ENCODE peak calls at places on chromosomes 3 and 15, in seven cellular contexts. J, P, L, Z, I, Q and E are unnamed samples.

GRCh38 chr15:48579945-48580671 is 65.4 kb downstream of the FBN1 start:
- DNase-seq in J (peak), P (no peak), L (no peak), Z (no peak), I (no peak), Q (no peak), E (peak)

GRCh38 chr15:62880278-62880677 is 162.3 kb upstream of the TPM1 start:
- DNase-seq in J (peak), P (no peak), L (no peak), Z (no peak), I (no peak), Q (no peak), E (peak)

GRCh38 chr3:51984269-51984647 is 923 bp downstream of the ACY1 start:
- DNase-seq in J (no peak), P (no peak), L (no peak), Z (no peak), I (no peak), Q (no peak), E (no peak)

GRCh38 chr3:45223889-45224730 is 2.0 kb downstream of the TMEM158 start:
- DNase-seq in J (peak), P (no peak), L (no peak), Z (peak), I (no peak), Q (no peak), E (no peak)

GRCh38 chr15:27057904-27058645 is 87.1 kb downstream of the GABRG3 start:
- DNase-seq in J (no peak), P (peak), L (no peak), Z (no peak), I (no peak), Q (no peak), E (no peak)

GRCh38 chr3:129936757-129937156 is 37.8 kb upstream of the TRH start:
- DNase-seq in J (peak), P (peak), L (peak), Z (peak), I (no peak), Q (no peak), E (no peak)

GRCh38 chr3:48614044-48614443 is 4.6 kb upstream of the UQCRC1 start:
- DNase-seq in J (peak), P (no peak), L (no peak), Z (peak), I (no peak), Q (no peak), E (no peak)

GRCh38 chr3:63961891-63962290 is 49.7 kb upstream of the SCAANT1 start:
- DNase-seq in J (peak), P (peak), L (no peak), Z (peak), I (no peak), Q (no peak), E (peak)

GRCh38 chr15:41926184-41927056 is 32.6 kb upstream of the SPTBN5 start:
- DNase-seq in J (no peak), P (no peak), L (no peak), Z (no peak), I (no peak), Q (no peak), E (no peak)

GRCh38 chr3:79947469-79947868 is 179.7 kb upstream of the ROBO1 start:
- DNase-seq in J (no peak), P (no peak), L (no peak), Z (no peak), I (no peak), Q (no peak), E (no peak)

GRCh38 chr15:101242160-101242998 is 9.5 kb downstream of the CHSY1 start:
- DNase-seq in J (peak), P (no peak), L (no peak), Z (peak), I (no peak), Q (peak), E (no peak)

GRCh38 chr15:68230157-68231100 is 901 bp upstream of the CLN6 start:
- DNase-seq in J (peak), P (no peak), L (no peak), Z (peak), I (peak), Q (peak), E (no peak)

GRCh38 chr15:31005660-31006059 is 14.2 kb upstream of the MTMR10 start:
- DNase-seq in J (no peak), P (no peak), L (no peak), Z (peak), I (no peak), Q (peak), E (no peak)

GRCh38 chr15:82805994-82806406 is at the start of gene FSD2:
- DNase-seq in J (no peak), P (no peak), L (no peak), Z (peak), I (no peak), Q (peak), E (peak)

GRCh38 chr3:180311242-180311641 is 274.5 kb upstream of the PEX5L start:
- DNase-seq in J (no peak), P (no peak), L (no peak), Z (no peak), I (no peak), Q (no peak), E (no peak)

GRCh38 chr3:53109190-53109589 is 21.0 kb downstream of the RFT1 start:
- DNase-seq in J (peak), P (no peak), L (no peak), Z (no peak), I (no peak), Q (no peak), E (no peak)

GRCh38 chr3:3177861-3178497 is 1.5 kb downstream of the CRBN start:
- DNase-seq in J (peak), P (no peak), L (no peak), Z (peak), I (no peak), Q (no peak), E (peak)

GRCh38 chr3:57017481-57017880 is 43.0 kb upstream of the SPATA12 start:
- DNase-seq in J (no peak), P (peak), L (no peak), Z (peak), I (no peak), Q (no peak), E (no peak)

GRCh38 chr15:74955796-74956647 is 550 bp downstream of the RPP25 start:
- DNase-seq in J (peak), P (peak), L (peak), Z (peak), I (peak), Q (no peak), E (peak)

GRCh38 chr3:170941551-170941950 is 33.1 kb upstream of the EIF5A2 start:
- DNase-seq in J (no peak), P (no peak), L (no peak), Z (no peak), I (no peak), Q (no peak), E (no peak)

GRCh38 chr3:27533718-27534578 is 49.8 kb upstream of the SLC4A7 start:
- DNase-seq in J (peak), P (peak), L (peak), Z (peak), I (peak), Q (peak), E (no peak)

GRCh38 chr3:123660900-123661299 is 76.0 kb upstream of the HACD2 start:
- DNase-seq in J (peak), P (no peak), L (peak), Z (no peak), I (peak), Q (no peak), E (no peak)

GRCh38 chr3:79517766-79518413 is 249.9 kb downstream of the ROBO1 start:
- DNase-seq in J (peak), P (peak), L (no peak), Z (peak), I (no peak), Q (no peak), E (peak)

GRCh38 chr15:26352406-26352805 is 420.5 kb downstream of the GABRB3 start:
- DNase-seq in J (no peak), P (no peak), L (no peak), Z (no peak), I (no peak), Q (no peak), E (no peak)

GRCh38 chr15:57319226-57319918 is 56.9 kb upstream of the CGNL1 start:
- DNase-seq in J (no peak), P (no peak), L (no peak), Z (no peak), I (no peak), Q (no peak), E (no peak)

GRCh38 chr3:166191406-166191805 is 354.2 kb upstream of the BCHE start:
- DNase-seq in J (no peak), P (no peak), L (no peak), Z (no peak), I (no peak), Q (no peak), E (no peak)

GRCh38 chr15:99209326-99209725 is 40.1 kb downstream of the TTC23 start:
- DNase-seq in J (no peak), P (no peak), L (no peak), Z (no peak), I (no peak), Q (no peak), E (no peak)

GRCh38 chr15:43492673-43493601 is at the start of gene TP53BP1:
- DNase-seq in J (peak), P (peak), L (peak), Z (peak), I (peak), Q (peak), E (peak)
- TF ChIP-seq POLR2A in J (peak), P (peak), L (peak), Z (peak), I (peak), Q (peak), E (peak)

GRCh38 chr3:183390844-183391243 is 37.6 kb downstream of the MCF2L2 start:
- DNase-seq in J (no peak), P (no peak), L (no peak), Z (no peak), I (no peak), Q (no peak), E (no peak)
- TF ChIP-seq POLR2A in J (no peak), P (no peak), L (no peak), Z (no peak), I (no peak), Q (no peak), E (no peak)

DNA sequence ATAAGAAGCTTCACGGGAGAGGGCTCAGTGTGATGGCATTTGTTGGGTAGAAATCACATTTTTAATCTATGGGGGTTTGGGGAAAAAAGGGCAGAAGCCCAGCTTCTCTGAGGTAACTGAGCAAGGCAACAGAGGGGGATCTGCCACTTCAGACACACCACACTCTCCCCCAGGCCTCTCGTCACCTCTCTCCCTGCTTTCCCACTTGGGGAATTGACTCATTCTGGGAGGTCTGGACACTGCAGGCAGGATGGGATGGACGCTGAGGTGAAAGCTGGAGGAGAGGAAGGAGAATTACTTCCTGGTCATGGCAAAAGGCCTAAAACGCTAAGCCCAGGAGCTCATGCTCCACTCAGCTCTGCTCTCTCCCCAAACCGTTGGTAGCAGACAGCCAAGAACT is 33.2 kb downstream of the MYO5C start:
- DNase-seq in J (no peak), P (no peak), L (no peak), Z (no peak), I (no peak), Q (no peak), E (no peak)
- TF ChIP-seq POLR2A in J (no peak), P (no peak), L (no peak), Z (no peak), I (no peak), Q (no peak), E (no peak)

GRCh38 chr3:122383915-122384697 is at the start of gene FAM162A:
- DNase-seq in J (peak), P (peak), L (peak), Z (peak), I (peak), Q (peak), E (peak)

GRCh38 chr3:122387709-122388108 is 3.7 kb downstream of the FAM162A start:
- DNase-seq in J (no peak), P (no peak), L (no peak), Z (no peak), I (no peak), Q (no peak), E (no peak)

GRCh38 chr3:122377975-122378374 is 5.1 kb downstream of the MIX23 start:
- DNase-seq in J (no peak), P (no peak), L (no peak), Z (no peak), I (no peak), Q (no peak), E (no peak)

GRCh38 chr3:122382888-122383666 is at the start of gene MIX23:
- DNase-seq in J (peak), P (peak), L (peak), Z (peak), I (peak), Q (peak), E (peak)
- TF ChIP-seq POLR2A in J (peak), P (peak), L (peak), Z (peak), I (no peak), Q (peak), E (peak)

GRCh38 chr15:78131295-78132021 is at the start of gene CIB2:
- DNase-seq in J (peak), P (peak), L (peak), Z (peak), I (no peak), Q (no peak), E (peak)
- TF ChIP-seq POLR2A in J (peak), P (peak), L (peak), Z (peak), I (no peak), Q (peak), E (no peak)